ENCODE peak calls at places on chromosome 9, in eight cellular contexts. M is LHCN-M2; D is activated naive CD8-positive, alpha-beta T cell treated with anti-CD3 and anti-CD28 coated beads, Interleukin-2, amount 50 U/mL, for 24 hours; T is fibroblast of lung; P is smooth muscle cell of the brain vasculature; K is mucosa of descending colon; J is activated T-helper 1 cell treated with Interleukin-2 at 50 U/mL for 16 hours; Y is AG10803. G is an unnamed sample.
A peak's percentile ranks its signal among the peaks of the same experiment; 100 is the strongest.

GRCh38 chr9:90053027-90053426 is 448.2 kb downstream of the GADD45G start:
- DNase-seq in D (peak; percentile 22), T (no peak), M (no peak), K (no peak), P (no peak), Y (no peak), J (no peak), G (no peak)

GRCh38 chr9:27460225-27461023 is 63.7 kb upstream of the IFNK start:
- DNase-seq in T (no peak), Y (peak; percentile 69), J (no peak), M (no peak), P (no peak), D (no peak), K (no peak), G (peak; percentile 32)

GRCh38 chr9:93230601-93231000 is 46.7 kb downstream of the WNK2 start:
- DNase-seq in K (peak; percentile 68), M (no peak), J (no peak), D (no peak), P (no peak), T (no peak), Y (no peak), G (no peak)

GRCh38 chr9:135687216-135687615 is 12.1 kb downstream of the SOHLH1 start:
- DNase-seq in J (no peak), M (no peak), T (no peak), K (no peak), Y (no peak), D (no peak), P (no peak), G (no peak)

GRCh38 chr9:92641092-92641809 is 28.7 kb downstream of the IPPK start:
- DNase-seq in M (no peak), T (no peak), D (no peak), K (no peak), Y (no peak), P (no peak), J (no peak), G (no peak)

GRCh38 chr9:36934478-36935065 is 99.5 kb downstream of the PAX5 start:
- DNase-seq in K (no peak), P (no peak), T (no peak), Y (no peak), M (no peak), J (no peak), D (no peak), G (peak; percentile 27)

GRCh38 chr9:110276827-110277226 is 20.5 kb upstream of the TXN start:
- DNase-seq in D (no peak), T (peak; percentile 16), Y (no peak), K (no peak), J (no peak), M (no peak), P (no peak), G (no peak)

GRCh38 chr9:132481467-132481866 is 71.5 kb downstream of the CFAP77 start:
- DNase-seq in J (no peak), T (no peak), D (no peak), P (no peak), K (no peak), Y (no peak), M (no peak), G (no peak)

GRCh38 chr9:75892168-75892901 is 1.9 kb downstream of the PCSK5 start:
- DNase-seq in J (no peak), P (no peak), K (peak; percentile 68), T (peak; percentile 24), D (peak; percentile 45), M (peak; percentile 20), Y (no peak), G (no peak)

GRCh38 chr9:69485466-69485865 is 160.5 kb downstream of the ENTREP1 start:
- DNase-seq in J (no peak), M (no peak), D (no peak), Y (no peak), P (no peak), K (no peak), T (no peak), G (no peak)

GRCh38 chr9:94900222-94901018 is 173.9 kb downstream of the AOPEP start:
- DNase-seq in P (peak; percentile 45), D (no peak), K (no peak), J (no peak), T (peak; percentile 99), M (peak; percentile 92), Y (peak; percentile 99), G (peak; percentile 93)

GRCh38 chr9:21506910-21507795 is 25.0 kb upstream of the IFNE start:
- DNase-seq in P (peak; percentile 10), T (peak; percentile 92), Y (peak; percentile 96), M (peak; percentile 86), K (no peak), J (no peak), D (no peak), G (peak; percentile 96)

GRCh38 chr9:107193251-107193650 is 89.8 kb upstream of the RAD23B start:
- DNase-seq in Y (no peak), P (no peak), M (no peak), K (no peak), J (no peak), T (no peak), D (no peak), G (no peak)

GRCh38 chr9:71741841-71742648 is 26.3 kb downstream of the CEMIP2 start:
- DNase-seq in T (peak; percentile 95), M (no peak), Y (no peak), P (no peak), D (no peak), K (no peak), J (no peak), G (no peak)

GRCh38 chr9:70924905-70925547 is 196.4 kb downstream of the TRPM3 start:
- DNase-seq in J (no peak), P (peak; percentile 47), K (no peak), T (peak; percentile 88), Y (peak; percentile 94), D (no peak), M (peak; percentile 86), G (peak; percentile 75)

GRCh38 chr9:123425261-123425821 is 69.3 kb downstream of the CRB2 start:
- DNase-seq in M (no peak), K (no peak), J (no peak), P (no peak), T (no peak), D (no peak), Y (no peak), G (no peak)

GRCh38 chr9:38018964-38019602 is 49.9 kb downstream of the SHB start:
- DNase-seq in J (no peak), P (peak; percentile 49), Y (peak; percentile 72), K (no peak), T (peak; percentile 78), D (no peak), M (peak; percentile 87), G (peak; percentile 89)

GRCh38 chr9:122374885-122375420 is 4.1 kb downstream of the PTGS1 start:
- DNase-seq in K (peak; percentile 81), M (no peak), Y (peak; percentile 79), T (peak; percentile 75), J (no peak), P (no peak), D (no peak), G (peak; percentile 44)

GRCh38 chr9:136997355-136997754 is 987 bp upstream of the CLIC3 start:
- DNase-seq in K (no peak), Y (no peak), D (peak; percentile 14), T (no peak), P (no peak), J (no peak), M (no peak), G (no peak)

GRCh38 chr9:113483676-113484257 is 20.2 kb downstream of the RGS3 start:
- DNase-seq in D (no peak), P (no peak), J (no peak), K (no peak), M (no peak), T (no peak), Y (no peak), G (no peak)

GRCh38 chr9:129258823-129259301 is 80.8 kb upstream of the IER5L start:
- DNase-seq in D (no peak), K (peak; percentile 44), M (no peak), T (no peak), J (no peak), P (no peak), Y (no peak), G (no peak)

G was measured in M059J.